ENCODE peak calls at places on chromosomes 2 and 18, in seven cellular contexts. J, O, V, D, T, Z and A are unnamed samples.

GRCh38 chr2:142044168-142044567 is 86.6 kb downstream of the LRP1B start:
- DNase-seq in J (no peak), O (no peak), V (no peak), D (no peak), T (no peak), Z (no peak), A (no peak)

GRCh38 chr2:80086831-80087230 is 217.7 kb downstream of the LRRTM1 start:
- DNase-seq in J (peak), O (no peak), V (no peak), D (peak), T (no peak), Z (no peak), A (no peak)

GRCh38 chr18:8468911-8469310 is 140.3 kb upstream of the RAB12 start:
- DNase-seq in J (no peak), O (no peak), V (no peak), D (no peak), T (no peak), Z (no peak), A (no peak)

GRCh38 chr2:167425113-167425512 is 536.8 kb downstream of the XIRP2 start:
- DNase-seq in J (no peak), O (no peak), V (no peak), D (no peak), T (no peak), Z (no peak), A (no peak)

GRCh38 chr18:52484977-52485376 is 145.0 kb downstream of the DCC start:
- DNase-seq in J (no peak), O (no peak), V (no peak), D (no peak), T (no peak), Z (no peak), A (no peak)

GRCh38 chr18:76985156-76985950 is 147.2 kb downstream of the MBP start:
- DNase-seq in J (no peak), O (no peak), V (no peak), D (no peak), T (no peak), Z (no peak), A (no peak)

GRCh38 chr2:144660518-144661316 is 140.8 kb upstream of the ZEB2 start:
- DNase-seq in J (no peak), O (no peak), V (no peak), D (no peak), T (no peak), Z (no peak), A (no peak)

GRCh38 chr2:241942416-241943208 is 73.1 kb downstream of the RTP5 start:
- DNase-seq in J (no peak), O (no peak), V (no peak), D (no peak), T (no peak), Z (no peak), A (no peak)

GRCh38 chr2:186349508-186349907 is 136.6 kb upstream of the ZC3H15 start:
- DNase-seq in J (no peak), O (no peak), V (no peak), D (no peak), T (peak), Z (no peak), A (peak)

GRCh38 chr2:50443868-50444267 is 588.1 kb downstream of the NRXN1 start:
- DNase-seq in J (no peak), O (no peak), V (no peak), D (no peak), T (no peak), Z (no peak), A (no peak)

GRCh38 chr2:360124-360523 is 72.2 kb upstream of the ALKAL2 start:
- DNase-seq in J (no peak), O (no peak), V (no peak), D (no peak), T (no peak), Z (no peak), A (no peak)

GRCh38 chr2:41337956-41338355 is 709.9 kb upstream of the PKDCC start:
- DNase-seq in J (no peak), O (no peak), V (no peak), D (no peak), T (no peak), Z (no peak), A (no peak)

GRCh38 chr2:166088634-166089033 is 39.2 kb downstream of the SCN1A start:
- DNase-seq in J (no peak), O (no peak), V (peak), D (no peak), T (no peak), Z (no peak), A (no peak)

GRCh38 chr2:43513216-43513615 is 82.6 kb downstream of the THADA start:
- DNase-seq in J (no peak), O (no peak), V (no peak), D (no peak), T (no peak), Z (peak), A (no peak)

GRCh38 chr2:159982270-159982669 is 80.1 kb downstream of the PLA2R1 start:
- DNase-seq in J (no peak), O (no peak), V (no peak), D (no peak), T (no peak), Z (no peak), A (no peak)

GRCh38 chr2:18268400-18268799 is 292.1 kb downstream of the RDH14 start:
- DNase-seq in J (no peak), O (no peak), V (no peak), D (no peak), T (no peak), Z (no peak), A (no peak)

GRCh38 chr2:455046-455705 is 167.3 kb upstream of the ALKAL2 start:
- DNase-seq in J (no peak), O (no peak), V (no peak), D (no peak), T (no peak), Z (no peak), A (no peak)

GRCh38 chr2:150274108-150274507 is 213.4 kb downstream of the RND3 start:
- DNase-seq in J (no peak), O (no peak), V (no peak), D (no peak), T (no peak), Z (no peak), A (no peak)

GRCh38 chr2:47725808-47726207 is 57.1 kb upstream of the MSH6 start:
- DNase-seq in J (no peak), O (no peak), V (no peak), D (no peak), T (no peak), Z (no peak), A (no peak)

GRCh38 chr18:60870261-60870966 is 462.8 kb upstream of the CDH20 start:
- DNase-seq in J (peak), O (no peak), V (no peak), D (no peak), T (no peak), Z (no peak), A (no peak)

GRCh38 chr2:199452200-199452990 is 5.3 kb downstream of the SATB2 start:
- DNase-seq in J (no peak), O (no peak), V (no peak), D (peak), T (no peak), Z (no peak), A (no peak)

GRCh38 chr2:231297108-231297908 is 98.2 kb upstream of the B3GNT7 start:
- DNase-seq in J (peak), O (peak), V (peak), D (peak), T (peak), Z (peak), A (peak)

GRCh38 chr2:41668529-41668928 is 379.3 kb upstream of the PKDCC start:
- DNase-seq in J (no peak), O (no peak), V (no peak), D (no peak), T (no peak), Z (no peak), A (no peak)

GRCh38 chr2:60528366-60528765 is 25.1 kb downstream of the BCL11A start:
- DNase-seq in J (no peak), O (no peak), V (no peak), D (no peak), T (no peak), Z (no peak), A (no peak)

GRCh38 chr2:45754087-45755015 is 102.9 kb downstream of the PRKCE start:
- DNase-seq in J (no peak), O (no peak), V (no peak), D (no peak), T (no peak), Z (no peak), A (no peak)

GRCh38 chr18:22169011-22169888 is at the start of gene GATA6:
- DNase-seq in J (peak), O (peak), V (peak), D (peak), T (peak), Z (no peak), A (peak)

GRCh38 chr18:74856967-74857366 is 259.3 kb downstream of the ZNF407 start:
- DNase-seq in J (peak), O (no peak), V (no peak), D (no peak), T (no peak), Z (no peak), A (no peak)

DNA sequence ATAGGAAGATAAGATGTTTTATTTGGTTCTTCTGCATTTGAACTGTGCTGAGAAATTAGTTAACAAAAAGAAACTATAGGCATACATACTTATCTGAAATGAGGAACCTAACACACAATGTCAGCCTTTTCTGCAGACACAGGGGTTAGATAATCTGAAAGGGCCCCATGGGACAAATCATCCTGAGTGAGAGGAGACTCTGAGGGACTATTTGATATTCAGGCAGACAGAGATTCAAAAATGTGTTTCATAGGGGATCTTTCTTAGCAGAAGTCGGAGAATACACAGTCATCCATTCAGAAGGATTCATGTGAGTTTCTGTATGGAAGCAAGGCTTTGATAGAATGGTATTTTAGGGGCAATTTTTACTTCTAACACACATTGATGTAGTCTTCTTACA is 79.1 kb downstream of the NCKAP5 start:
- DNase-seq in J (no peak), O (no peak), V (no peak), D (no peak), T (no peak), Z (no peak), A (no peak)
- TF ChIP-seq JUND in J (no peak), O (no peak), V (no peak), D (no peak), T (no peak), Z (no peak), A (no peak)

DNA sequence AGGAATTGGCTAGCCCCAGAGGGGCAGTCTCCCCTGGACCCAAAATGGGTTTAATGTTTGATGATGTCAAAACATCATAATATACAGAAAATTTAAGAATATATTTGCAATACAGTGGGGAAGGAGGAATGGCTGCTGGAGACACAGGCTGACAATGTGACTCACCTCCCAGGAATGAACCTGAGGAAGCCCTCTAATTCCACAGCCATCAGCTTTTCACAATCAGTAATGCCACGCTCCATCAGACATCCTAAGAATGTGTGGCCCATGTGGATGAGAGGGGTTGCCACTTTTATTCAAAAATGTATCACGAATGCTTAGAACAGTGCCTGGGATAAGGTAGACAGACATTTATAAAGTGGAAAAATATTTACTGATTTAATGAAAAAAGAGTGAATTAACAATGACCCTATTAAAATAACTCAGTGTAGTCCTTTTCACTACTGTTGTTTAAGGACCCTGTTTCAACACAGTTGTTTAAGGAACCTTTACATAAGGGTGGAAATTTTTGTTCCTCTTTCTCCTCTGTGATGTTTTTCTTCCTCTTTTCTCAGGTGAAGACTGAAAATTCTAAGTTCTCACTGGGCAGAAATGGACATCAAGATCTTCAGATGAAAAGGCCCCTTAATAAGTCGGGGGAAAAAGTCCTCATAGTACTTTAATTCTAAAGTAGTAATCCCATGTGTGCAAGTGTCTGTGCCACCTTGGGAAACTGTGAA is 17.5 kb upstream of the TMEM163 start:
- DNase-seq in J (no peak), O (no peak), V (no peak), D (no peak), T (peak), Z (no peak), A (no peak)
- TF ChIP-seq JUND in J (no peak), O (peak), V (no peak), D (no peak), T (peak), Z (no peak), A (no peak)

GRCh38 chr2:38260469-38260868 is 116.6 kb downstream of the ATL2 start:
- DNase-seq in J (no peak), O (no peak), V (no peak), D (no peak), T (no peak), Z (peak), A (no peak)
- TF ChIP-seq JUND in J (no peak), O (no peak), V (no peak), D (no peak), T (no peak), Z (no peak), A (no peak)

GRCh38 chr2:233209117-233209977 is 42.1 kb upstream of the ATG16L1 start:
- DNase-seq in J (peak), O (peak), V (peak), D (peak), T (peak), Z (no peak), A (no peak)
- TF ChIP-seq JUND in J (no peak), O (no peak), V (no peak), D (no peak), T (no peak), Z (no peak), A (no peak)